ENCODE peak calls at places on chromosomes 13 and 19, in six cellular contexts. M, G, D, W, O and X are unnamed samples.

GRCh38 chr19:45469835-45470146 is 2.0 kb downstream of the FOSB start:
- DNase-seq in M (no peak), G (no peak), D (no peak), W (no peak), O (no peak), X (no peak)

GRCh38 chr13:105670179-105671015 is 865.1 kb downstream of the EFNB2 start:
- DNase-seq in M (no peak), G (no peak), D (no peak), W (no peak), O (no peak), X (no peak)

GRCh38 chr13:32246468-32246867 is 68.7 kb downstream of the ZAR1L start:
- DNase-seq in M (no peak), G (peak; percentile 66), D (peak; percentile 63), W (peak; percentile 53), O (peak; percentile 59), X (no peak)

GRCh38 chr19:58374200-58374599 is 6.6 kb downstream of the ZNF837 start:
- DNase-seq in M (no peak), G (no peak), D (no peak), W (no peak), O (no peak), X (no peak)

GRCh38 chr13:80083516-80084085 is 257.3 kb downstream of the SPRY2 start:
- DNase-seq in M (no peak), G (no peak), D (no peak), W (peak; percentile 97), O (peak; percentile 59), X (peak; percentile 26)

GRCh38 chr19:39078436-39079200 is 5.5 kb upstream of the ACP7 start:
- DNase-seq in M (peak; percentile 96), G (peak; percentile 98), D (no peak), W (peak; percentile 99), O (peak; percentile 98), X (peak; percentile 93)

GRCh38 chr19:6210091-6210490 is 69.7 kb downstream of the MLLT1 start:
- DNase-seq in M (no peak), G (no peak), D (no peak), W (no peak), O (no peak), X (no peak)

GRCh38 chr13:98044301-98044700 is 90.8 kb downstream of the IPO5 start:
- DNase-seq in M (no peak), G (no peak), D (no peak), W (no peak), O (no peak), X (no peak)

GRCh38 chr19:49327878-49328544 is 3.0 kb upstream of the SLC6A16 start:
- DNase-seq in M (no peak), G (peak; percentile 19), D (peak; percentile 36), W (no peak), O (peak; percentile 21), X (no peak)

GRCh38 chr19:15297416-15298224 is 34.7 kb downstream of the BRD4 start:
- DNase-seq in M (peak; percentile 70), G (peak; percentile 59), D (peak; percentile 39), W (peak; percentile 64), O (peak; percentile 70), X (no peak)
- H3K4me3 ChIP-seq in M (no peak overlapping the region), G (no peak overlapping the region), D (no peak overlapping the region), W (no peak overlapping the region), O (no peak overlapping the region), X (no peak overlapping the region)

GRCh38 chr19:3366104-3366760 is at the start of gene NFIC:
- DNase-seq in M (peak; percentile 52), G (peak; percentile 51), D (peak; percentile 70), W (peak; percentile 74), O (peak; percentile 88), X (peak; percentile 23)
- H3K4me3 ChIP-seq in M (peak within 1 kb of the TSS; percentile 69), G (peak within 1 kb of the TSS; percentile 91), D (peak within 1 kb of the TSS; percentile 64), W (peak within 1 kb of the TSS; percentile 75), O (peak within 1 kb of the TSS; percentile 86), X (peak within 1 kb of the TSS; percentile 81)

DNA sequence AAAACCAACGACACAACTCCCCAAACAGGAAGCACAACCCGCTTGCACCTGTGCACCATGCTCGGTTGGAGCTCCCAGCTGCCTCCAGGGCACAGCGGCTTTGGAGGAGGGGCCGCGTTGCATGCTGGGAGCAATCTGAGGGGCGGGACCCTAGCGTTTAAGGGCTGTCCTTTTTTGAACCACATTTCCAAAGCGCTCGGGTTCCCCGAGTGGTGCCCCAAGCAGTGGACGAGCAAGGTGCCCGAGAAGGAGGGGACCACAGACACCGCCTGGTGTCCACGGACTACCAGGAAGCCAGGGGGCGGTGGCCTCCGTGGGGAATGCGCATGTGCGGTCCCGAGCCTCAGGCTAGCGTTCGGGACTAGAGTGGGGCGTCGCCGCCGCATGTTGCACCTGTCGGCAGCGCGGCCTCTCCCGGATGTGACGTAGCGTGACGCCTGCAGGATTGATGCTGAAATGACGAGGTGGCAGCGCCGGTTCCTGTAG is 11.9 kb upstream of the ZNF57 start:
- DNase-seq in M (no peak), G (no peak), D (no peak), W (no peak), O (peak; percentile 13), X (no peak)
- H3K4me3 ChIP-seq in M (peak overlapping the region; percentile 68), G (no peak overlapping the region), D (no peak overlapping the region), W (no peak overlapping the region), O (peak overlapping the region; percentile 55), X (peak overlapping the region; percentile 12)

GRCh38 chr19:55206664-55207500 is 2.4 kb downstream of the PTPRH start:
- DNase-seq in M (peak; percentile 53), G (peak; percentile 67), D (peak; percentile 91), W (peak; percentile 76), O (peak; percentile 75), X (no peak)
- H3K4me3 ChIP-seq in M (peak overlapping the region; percentile 24), G (peak overlapping the region; percentile 67), D (peak overlapping the region; percentile 19), W (peak overlapping the region; percentile 7), O (peak overlapping the region; percentile 24), X (peak overlapping the region; percentile 40)

DNA sequence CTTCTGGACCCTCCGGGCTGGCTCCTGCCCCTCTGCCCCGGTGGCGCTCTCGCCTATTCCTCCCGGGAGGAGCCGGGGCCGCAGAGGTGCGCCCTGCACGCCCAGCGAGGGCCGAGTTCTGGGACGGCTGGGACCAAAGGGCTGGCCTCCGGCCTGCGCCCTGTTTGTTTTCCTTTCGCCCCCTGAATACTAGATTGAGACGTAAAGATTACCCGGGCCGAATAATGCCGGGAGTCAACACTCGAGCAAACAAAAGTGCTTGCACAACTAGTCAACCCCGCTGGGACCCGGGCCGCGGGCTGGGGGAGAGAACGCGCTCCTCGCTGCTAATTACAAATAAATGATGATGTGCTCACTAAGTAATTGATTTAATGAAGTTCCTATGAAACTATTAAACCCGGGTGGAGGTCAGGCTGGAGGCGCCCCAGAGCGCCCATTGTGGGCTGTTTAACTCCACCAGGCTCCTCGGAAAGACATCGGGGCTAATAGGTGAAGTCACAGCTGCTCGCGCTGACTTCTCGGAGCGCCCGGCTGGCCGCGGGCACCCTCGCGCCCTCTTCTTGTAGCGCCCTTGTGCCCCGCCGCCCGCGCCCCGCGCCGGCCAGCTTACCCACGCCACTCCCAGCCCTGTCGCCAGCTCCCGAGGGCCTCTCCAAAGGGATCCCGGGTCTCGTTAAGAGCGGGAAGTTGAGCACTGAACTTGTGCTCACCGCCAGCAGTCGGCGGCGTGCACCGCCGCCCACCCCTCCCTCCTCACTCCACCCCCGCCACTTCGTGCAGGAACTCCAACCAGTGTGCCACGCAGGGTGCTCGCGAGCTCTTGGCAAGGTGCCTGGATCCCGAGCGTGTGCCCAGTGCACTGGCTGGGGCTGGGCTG is 14.9 kb downstream of the ZIC5 start:
- DNase-seq in M (no peak), G (no peak), D (no peak), W (no peak), O (no peak), X (no peak)
- H3K4me3 ChIP-seq in M (peak overlapping the region; percentile 14), G (no peak overlapping the region), D (no peak overlapping the region), W (peak overlapping the region; percentile 41), O (no peak overlapping the region), X (peak overlapping the region; percentile 3)

GRCh38 chr13:20534038-20534608 is 8.5 kb upstream of the CRYL1 start:
- DNase-seq in M (no peak), G (no peak), D (no peak), W (no peak), O (no peak), X (no peak)
- H3K4me3 ChIP-seq in M (no peak overlapping the region), G (no peak overlapping the region), D (no peak overlapping the region), W (no peak overlapping the region), O (no peak overlapping the region), X (no peak overlapping the region)

GRCh38 chr13:109545964-109546363 is 240.4 kb downstream of the IRS2 start:
- DNase-seq in M (no peak), G (no peak), D (no peak), W (no peak), O (no peak), X (no peak)

GRCh38 chr13:109547942-109548860 is 238.2 kb downstream of the IRS2 start:
- DNase-seq in M (no peak), G (no peak), D (no peak), W (no peak), O (no peak), X (no peak)
- H3K4me3 ChIP-seq in M (no peak overlapping the region), G (no peak overlapping the region), D (no peak overlapping the region), W (no peak overlapping the region), O (no peak overlapping the region), X (no peak overlapping the region)

DNA sequence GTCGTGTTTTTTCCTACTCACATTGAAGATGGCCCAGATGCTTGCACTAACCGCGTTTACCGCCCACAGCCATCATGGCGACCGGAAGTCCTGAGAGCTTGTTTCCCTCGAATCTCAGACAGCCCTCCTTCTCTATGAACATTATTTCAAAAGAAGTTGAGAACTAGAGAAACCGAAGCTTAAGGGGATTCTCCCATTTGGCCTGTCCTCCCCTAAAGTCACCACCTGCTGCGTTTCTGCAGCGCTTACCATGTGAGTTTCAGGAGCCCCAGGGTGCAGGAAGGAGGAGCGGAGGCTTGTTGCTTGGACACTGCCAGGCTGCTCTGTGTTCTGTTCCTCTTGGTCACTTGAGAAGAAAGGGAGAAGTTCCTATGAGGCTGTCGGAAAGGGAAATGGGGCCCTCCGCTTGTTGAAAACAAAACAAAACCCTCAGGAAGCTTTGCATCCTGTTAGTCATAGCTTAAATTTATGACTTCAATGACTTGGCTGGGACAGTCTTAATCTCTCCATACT is 6.2 kb downstream of the CARD8 start:
- DNase-seq in M (no peak), G (no peak), D (peak; percentile 34), W (no peak), O (no peak), X (no peak)
- H3K4me3 ChIP-seq in M (no peak overlapping the region), G (no peak overlapping the region), D (peak overlapping the region; percentile 12), W (no peak overlapping the region), O (no peak overlapping the region), X (no peak overlapping the region)